ENCODE peak calls at places on chromosomes 5 and 9, in five cellular contexts. B is HepG2, U is H1, O is K562, K is GM12878. P is an unnamed sample.

GRCh38 chr5:169095976-169096375 is 205.0 kb downstream of the SLIT3 start:
- DNase-seq in U (no peak), B (no peak), K (no peak), O (no peak), P (no peak)

GRCh38 chr5:134906811-134907210 is 1.9 kb downstream of the PCBD2 start:
- DNase-seq in B (no peak), K (no peak), O (no peak), U (no peak), P (peak; percentile 6)

GRCh38 chr9:94870793-94871558 is 144.5 kb downstream of the AOPEP start:
- DNase-seq in U (no peak), O (no peak), K (no peak), B (no peak), P (no peak)

GRCh38 chr9:37676411-37676830 is 25.7 kb downstream of the FRMPD1 start:
- DNase-seq in O (no peak), U (no peak), B (no peak), K (no peak), P (no peak)

GRCh38 chr5:181058786-181059296 is 18.8 kb downstream of the BTNL9 start:
- DNase-seq in B (no peak), K (no peak), U (no peak), O (no peak), P (no peak)

GRCh38 chr9:114594136-114594535 is 6.6 kb downstream of the ATP6V1G1 start:
- DNase-seq in O (no peak), K (no peak), U (no peak), B (no peak), P (no peak)

GRCh38 chr5:32231241-32231640 is 57.1 kb upstream of the GOLPH3 start:
- DNase-seq in B (no peak), K (no peak), U (no peak), O (no peak), P (no peak)

GRCh38 chr5:674630-675011 is 18.5 kb downstream of the TPPP start:
- DNase-seq in O (no peak), K (no peak), B (no peak), U (no peak), P (no peak)

DNA sequence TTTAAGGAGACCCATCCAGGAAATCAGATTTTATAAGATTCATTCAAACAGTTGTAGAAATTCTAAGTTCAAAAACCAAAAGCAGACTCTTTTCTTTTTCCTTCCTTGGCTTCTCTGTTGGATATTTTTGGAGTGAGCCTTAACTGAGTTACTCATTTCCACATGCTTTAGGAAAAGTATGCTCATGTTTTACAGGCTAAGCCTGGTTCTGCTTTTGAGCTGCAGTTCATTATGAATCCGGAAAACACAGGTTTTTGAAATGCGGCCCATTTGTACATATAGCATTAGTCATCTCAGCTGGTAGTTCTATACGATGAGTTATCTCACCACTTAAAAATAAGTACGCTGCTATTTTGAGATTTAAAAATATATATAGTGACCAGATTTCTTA is 156.6 kb upstream of the DMRT1 start:
- DNase-seq in B (peak; percentile 59), U (no peak), K (no peak), O (no peak), P (no peak)
- TF ChIP-seq JUND in B (no peak), U (no peak), K (no peak), O (no peak), P (no peak)

GRCh38 chr5:73912755-73913365 is 286.9 kb downstream of the ARHGEF28 start:
- DNase-seq in K (peak; percentile 38), B (no peak), O (no peak), U (no peak), P (no peak)
- TF ChIP-seq CEBPB in K (no peak), B (no peak), O (no peak), U (no peak), P (no peak)

DNA sequence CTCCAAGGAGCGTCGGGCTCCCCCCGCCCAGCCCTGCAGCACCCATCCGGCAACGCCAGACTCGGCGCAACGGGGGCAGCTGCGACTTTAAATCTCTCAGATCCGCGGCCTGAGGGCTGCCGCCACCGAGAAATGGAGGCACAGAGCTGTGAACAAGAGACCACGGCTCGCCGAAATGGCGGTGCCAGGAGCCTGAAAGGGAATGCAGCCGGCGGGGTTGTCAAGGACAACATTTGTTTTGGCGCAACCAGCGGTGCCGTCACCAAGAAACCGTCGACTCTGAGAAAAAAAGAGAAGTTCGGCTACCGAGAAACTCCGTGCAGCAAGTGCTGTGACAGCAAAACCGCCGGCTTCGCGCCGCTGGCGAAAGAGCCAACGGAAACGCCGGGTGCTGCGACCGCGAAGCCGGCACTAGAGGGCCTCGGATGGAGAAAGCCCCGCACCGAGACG is 2.1 kb upstream of the ANXA2R start:
- DNase-seq in B (peak; percentile 47), U (no peak), K (no peak), O (peak; percentile 44), P (peak; percentile 43)
- TF ChIP-seq JUND in B (no peak), U (no peak), K (no peak), O (no peak), P (no peak)

DNA sequence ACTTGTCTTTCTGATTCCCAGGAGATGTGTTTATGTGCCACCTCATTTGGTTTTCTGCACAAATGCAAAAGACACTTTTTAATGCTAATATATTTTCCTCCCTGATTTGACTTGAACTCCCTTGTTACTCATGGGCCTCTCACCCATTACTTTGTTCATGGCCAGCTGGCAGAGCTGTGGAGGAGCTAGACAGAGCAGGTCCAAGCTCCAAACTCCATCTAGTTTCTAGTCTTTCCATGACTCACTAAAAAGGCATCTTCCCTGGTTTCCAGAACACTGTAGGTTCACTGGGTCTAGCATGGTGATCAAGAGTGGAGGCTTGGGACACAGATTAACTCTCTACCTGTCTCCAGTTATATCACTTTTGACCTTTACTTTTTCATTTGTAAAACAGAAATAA is 161.0 kb upstream of the SLC28A3 start:
- DNase-seq in U (no peak), O (no peak), B (no peak), K (no peak), P (no peak)
- TF ChIP-seq CEBPB in U (no peak), O (no peak), B (no peak), K (no peak), P (no peak)

GRCh38 chr5:173039964-173040363 is 16.2 kb upstream of the CREBRF start:
- DNase-seq in B (no peak), O (no peak), K (no peak), U (no peak), P (no peak)

GRCh38 chr5:173032730-173033129 is 23.4 kb upstream of the CREBRF start:
- DNase-seq in K (no peak), O (no peak), U (no peak), B (no peak), P (no peak)

GRCh38 chr5:173041881-173042481 is 14.2 kb upstream of the CREBRF start:
- DNase-seq in K (no peak), B (peak; percentile 51), U (no peak), O (no peak), P (no peak)

DNA sequence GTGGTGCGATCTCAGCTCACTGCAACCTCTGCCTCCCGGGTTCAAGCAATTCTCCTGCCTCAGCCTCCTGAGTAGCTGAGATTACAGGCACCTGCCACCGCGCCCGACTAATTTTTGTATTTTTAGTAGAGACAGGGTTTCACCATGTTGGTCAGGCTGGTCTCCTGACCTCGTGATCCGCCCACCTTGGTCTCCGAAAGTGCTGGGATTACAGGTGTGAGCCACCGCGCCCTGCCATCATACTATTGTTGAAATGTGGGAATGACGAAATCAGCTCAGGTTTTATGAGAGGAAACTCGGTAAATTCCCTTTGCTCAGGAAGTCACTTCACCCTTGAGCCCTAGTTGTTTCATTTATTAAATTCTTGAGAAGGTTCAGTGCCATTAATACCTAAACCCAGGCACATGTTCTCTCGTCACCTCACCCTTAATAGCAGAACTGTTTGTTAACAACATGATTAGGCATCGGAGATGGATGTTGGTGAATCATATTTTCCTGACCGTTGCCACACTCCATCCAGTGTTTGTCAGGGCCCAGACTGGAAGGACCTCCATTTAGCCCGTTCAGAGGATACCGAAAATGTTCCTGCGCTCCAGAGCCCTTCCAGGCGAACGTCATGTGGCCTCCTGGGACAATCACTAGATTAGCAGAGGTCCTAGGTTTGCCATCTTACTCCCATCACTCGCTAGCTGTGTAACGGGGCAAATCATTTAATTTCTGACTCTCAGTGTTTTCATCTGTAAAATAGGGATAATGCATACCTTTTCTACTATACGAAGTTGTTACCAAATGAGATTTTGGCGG is 20.0 kb upstream of the CREBRF start:
- DNase-seq in O (no peak), U (no peak), K (peak; percentile 88), B (no peak), P (no peak)
- TF ChIP-seq JUND in O (no peak), U (no peak), K (no peak), B (no peak), P (no peak)

DNA sequence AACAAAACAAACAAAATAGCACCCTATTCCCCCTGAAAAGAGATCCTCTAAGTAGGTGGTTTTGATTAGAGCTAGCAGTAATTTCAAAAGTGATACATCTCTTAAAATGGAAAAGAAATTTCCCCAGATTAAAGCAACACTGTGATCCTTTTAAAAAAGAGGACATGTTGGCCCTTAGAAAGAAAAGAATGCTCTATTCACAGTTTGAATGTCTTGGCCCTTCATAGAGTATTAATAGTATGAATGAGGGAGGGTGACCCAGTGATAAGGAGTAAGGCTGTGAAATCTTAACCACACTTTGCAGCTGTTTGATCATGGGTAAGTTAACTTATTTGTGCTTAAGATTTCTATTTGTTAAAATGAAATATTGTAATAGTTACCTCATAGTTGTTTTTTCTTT is 467.7 kb upstream of the MEF2C start:
- DNase-seq in B (no peak), O (no peak), K (no peak), U (no peak), P (no peak)
- TF ChIP-seq CEBPB in B (no peak), O (no peak), K (no peak), U (no peak), P (no peak)

GRCh38 chr5:98296426-98296825 is 477.0 kb upstream of the RGMB start:
- DNase-seq in O (no peak), U (no peak), K (no peak), B (no peak), P (no peak)

GRCh38 chr5:98292496-98292895 is 481.0 kb upstream of the RGMB start:
- DNase-seq in U (no peak), O (no peak), K (no peak), B (no peak), P (no peak)
- TF ChIP-seq JUND in U (no peak), O (no peak), K (no peak), B (no peak), P (no peak)

GRCh38 chr5:90899014-90899604 is 340.5 kb downstream of the ADGRV1 start:
- DNase-seq in O (no peak), U (no peak), B (peak; percentile 75), K (no peak), P (no peak)

GRCh38 chr5:90901263-90901662 is 342.7 kb downstream of the ADGRV1 start:
- DNase-seq in B (peak; percentile 21), U (no peak), O (no peak), K (no peak), P (no peak)

GRCh38 chr5:90894866-90895420 is 336.3 kb downstream of the ADGRV1 start:
- DNase-seq in K (no peak), B (no peak), U (no peak), O (no peak), P (no peak)

GRCh38 chr5:90902170-90902569 is 343.6 kb downstream of the ADGRV1 start:
- DNase-seq in B (no peak), K (no peak), O (no peak), U (no peak), P (no peak)

GRCh38 chr5:90898330-90899013 is 339.9 kb downstream of the ADGRV1 start:
- DNase-seq in K (no peak), B (no peak), O (no peak), U (no peak), P (no peak)
- TF ChIP-seq CEBPB in K (no peak), B (no peak), O (no peak), U (no peak), P (no peak)